ENCODE peak calls at places on chromosomes 13 and 19, in five cellular contexts. M, S, I, D and O are unnamed samples.

GRCh38 chr13:52600666-52601065 is 41.6 kb upstream of the HNRNPA1L2 start:
- DNase-seq in M (no peak), S (no peak), I (no peak), D (no peak), O (no peak)

GRCh38 chr13:48585456-48585840 is 52.6 kb upstream of the RCBTB2 start:
- DNase-seq in M (peak; percentile 13), S (no peak), I (peak; percentile 23), D (peak; percentile 93), O (no peak)

GRCh38 chr13:111846396-111847174 is 220.4 kb upstream of the SOX1 start:
- DNase-seq in M (no peak), S (no peak), I (no peak), D (no peak), O (peak; percentile 27)

GRCh38 chr19:47836038-47836437 is 14.3 kb downstream of the CRX start:
- DNase-seq in M (no peak), S (no peak), I (no peak), D (no peak), O (no peak)

GRCh38 chr19:29680447-29680846 is 15.2 kb downstream of the PLEKHF1 start:
- DNase-seq in M (peak; percentile 18), S (no peak), I (no peak), D (peak; percentile 31), O (no peak)

GRCh38 chr19:47324502-47324901 is 7.5 kb upstream of the C5AR2 start:
- DNase-seq in M (no peak), S (no peak), I (no peak), D (no peak), O (no peak)

GRCh38 chr13:72696590-72696989 is 30.8 kb downstream of the MZT1 start:
- DNase-seq in M (peak; percentile 5), S (no peak), I (no peak), D (peak; percentile 6), O (no peak)

GRCh38 chr13:90553167-90553566 is 794.3 kb upstream of the MIR17HG start:
- DNase-seq in M (no peak), S (no peak), I (no peak), D (no peak), O (no peak)

GRCh38 chr19:11295665-11296245 is at the start of gene TSPAN16:
- DNase-seq in M (no peak), S (no peak), I (no peak), D (no peak), O (no peak)

GRCh38 chr13:98827449-98827848 is 75.0 kb upstream of the SLC15A1 start:
- DNase-seq in M (no peak), S (no peak), I (no peak), D (no peak), O (no peak)

GRCh38 chr13:100826441-100826840 is 151.8 kb upstream of the TMTC4 start:
- DNase-seq in M (no peak), S (no peak), I (no peak), D (peak; percentile 6), O (no peak)

GRCh38 chr19:38796154-38796553 is 7.2 kb downstream of the LGALS7B start:
- DNase-seq in M (no peak), S (no peak), I (no peak), D (no peak), O (no peak)

GRCh38 chr19:41427647-41428480 is 690 bp upstream of the B3GNT8 start:
- DNase-seq in M (no peak), S (no peak), I (no peak), D (no peak), O (no peak)

GRCh38 chr13:112835796-112836195 is 133.2 kb upstream of the MCF2L start:
- DNase-seq in M (no peak), S (no peak), I (no peak), D (no peak), O (no peak)

GRCh38 chr13:112697756-112698655 is 8.2 kb downstream of the ATP11A start:
- DNase-seq in M (peak; percentile 83), S (no peak), I (no peak), D (no peak), O (no peak)

GRCh38 chr19:41753936-41754529 is 1.3 kb upstream of the CEACAM6 start:
- DNase-seq in M (peak; percentile 8), S (no peak), I (peak; percentile 33), D (peak; percentile 30), O (no peak)

GRCh38 chr13:81957121-81957520 is 1616.2 kb upstream of the SPRY2 start:
- DNase-seq in M (no peak), S (no peak), I (no peak), D (no peak), O (no peak)